ENCODE peak calls at places on chromosomes 16 and 17, in seven cellular contexts. O is fibroblast of pulmonary artery, L is epithelial cell of esophagus, D is lung, I is heart right ventricle, G is MM.1S, H is progenitor cell of endocrine pancreas. J is an unnamed sample.

GRCh38 chr17:76196675-76197074 is 43.6 kb downstream of the RNF157 start:
- DNase-seq in D (peak; percentile 43), L (no peak), H (no peak), G (no peak), I (peak; percentile 24), O (peak; percentile 10), J (no peak)

GRCh38 chr17:78529871-78530670 is 47.1 kb downstream of the DNAH17 start:
- DNase-seq in L (no peak), O (no peak), H (no peak), D (peak; percentile 76), G (no peak), I (no peak), J (no peak)

GRCh38 chr17:19248923-19249574 is 11.9 kb downstream of the EPN2 start:
- DNase-seq in D (no peak), L (peak; percentile 64), G (no peak), I (peak; percentile 37), H (no peak), O (peak; percentile 73), J (no peak)

GRCh38 chr16:54813778-54814177 is 116.9 kb upstream of the IRX5 start:
- DNase-seq in G (no peak), D (no peak), H (no peak), I (no peak), L (no peak), O (no peak), J (no peak)

GRCh38 chr16:8831450-8832382 is 34.1 kb downstream of the PMM2 start:
- DNase-seq in I (no peak), D (no peak), H (no peak), G (no peak), L (no peak), O (no peak), J (no peak)

GRCh38 chr17:29667969-29668368 is 45.3 kb upstream of the CORO6 start:
- DNase-seq in L (no peak), D (no peak), I (peak; percentile 51), O (no peak), H (no peak), G (no peak), J (no peak)

GRCh38 chr16:85888405-85889331 is 10.3 kb upstream of the IRF8 start:
- DNase-seq in D (no peak), G (peak; percentile 41), L (peak; percentile 41), H (no peak), O (peak; percentile 90), I (no peak), J (no peak)

GRCh38 chr16:54398986-54399385 is 112.4 kb upstream of the IRX3 start:
- DNase-seq in D (no peak), L (no peak), H (no peak), O (no peak), I (no peak), G (no peak), J (no peak)

GRCh38 chr16:48441863-48442279 is 56.7 kb upstream of the SIAH1 start:
- DNase-seq in H (no peak), D (no peak), L (no peak), I (no peak), O (no peak), G (no peak), J (no peak)

GRCh38 chr17:44033841-44034408 is 19.2 kb upstream of the TMEM101 start:
- DNase-seq in D (no peak), L (no peak), H (no peak), O (no peak), I (no peak), G (no peak), J (no peak)

GRCh38 chr17:57422574-57423164 is 166.3 kb downstream of the MSI2 start:
- DNase-seq in H (no peak), L (peak; percentile 78), I (peak; percentile 50), O (peak; percentile 46), D (no peak), G (no peak), J (no peak)

GRCh38 chr16:58088116-58088515 is 41.1 kb downstream of the CFAP20 start:
- DNase-seq in D (no peak), I (no peak), G (no peak), H (no peak), L (no peak), O (no peak), J (no peak)

GRCh38 chr17:46167826-46168569 is 25.2 kb downstream of the KANSL1 start:
- DNase-seq in I (no peak), G (no peak), H (no peak), L (peak; percentile 56), O (peak; percentile 36), D (no peak), J (no peak)

GRCh38 chr17:58401287-58401686 is 16.0 kb downstream of the RNF43 start:
- DNase-seq in O (no peak), I (no peak), L (peak; percentile 21), G (no peak), D (no peak), H (no peak), J (no peak)

GRCh38 chr17:82105882-82106696 is 8.1 kb upstream of the FASN start:
- DNase-seq in I (peak; percentile 35), O (peak; percentile 54), G (peak; percentile 86), D (peak; percentile 81), H (peak; percentile 45), L (peak; percentile 88), J (peak; percentile 53)

GRCh38 chr17:17151055-17151454 is 55.1 kb downstream of the PLD6 start:
- DNase-seq in D (no peak), I (no peak), H (no peak), G (no peak), L (peak; percentile 78), O (peak; percentile 73), J (no peak)

GRCh38 chr16:57477531-57478202 is 8.6 kb downstream of the DOK4 start:
- DNase-seq in H (no peak), L (no peak), O (no peak), I (no peak), G (no peak), D (no peak), J (no peak)

GRCh38 chr16:72561-73537 is at the start of gene RHBDF1:
- DNase-seq in I (peak; percentile 64), D (no peak), G (peak; percentile 45), O (peak; percentile 54), H (peak; percentile 53), L (peak; percentile 68), J (no peak)

GRCh38 chr17:3969963-3970362 is 5.7 kb upstream of the ATP2A3 start:
- DNase-seq in O (no peak), L (no peak), G (no peak), H (no peak), I (no peak), D (no peak), J (no peak)

GRCh38 chr17:82110298-82110697 is 12.3 kb upstream of the FASN start:
- DNase-seq in H (no peak), I (no peak), D (no peak), O (no peak), L (peak; percentile 93), G (no peak), J (no peak)

GRCh38 chr17:72560303-72561247 is 439.8 kb downstream of the SOX9 start:
- DNase-seq in L (peak; percentile 61), G (peak; percentile 52), D (peak; percentile 58), O (peak; percentile 66), I (no peak), H (peak; percentile 56), J (peak; percentile 20)

GRCh38 chr17:55547027-55547670 is 35.9 kb upstream of the SMIM36 start:
- DNase-seq in L (no peak), O (peak; percentile 8), G (no peak), D (no peak), H (no peak), I (no peak), J (no peak)

DNA sequence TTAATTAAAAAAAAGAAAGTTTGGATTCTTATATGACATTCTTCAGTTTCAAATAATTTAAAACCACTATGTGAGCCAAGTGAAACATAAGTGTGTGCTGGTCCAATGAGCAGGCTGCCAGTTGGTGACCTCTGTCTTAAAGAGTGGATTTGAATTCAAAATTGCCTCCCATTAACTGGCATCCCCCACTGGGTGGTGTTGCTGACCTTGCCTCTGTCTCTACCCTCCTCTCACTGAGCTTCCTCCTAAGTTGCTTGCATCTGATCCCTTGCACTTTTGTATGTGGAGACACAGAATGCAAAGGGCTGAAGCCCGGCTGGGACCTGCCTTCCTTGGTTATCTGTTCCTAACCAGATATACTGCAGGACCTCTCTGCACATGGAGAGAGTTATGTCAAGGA is 160.6 kb downstream of the CYLD start:
- DNase-seq in D (no peak), H (no peak), I (no peak), O (no peak), L (no peak), G (no peak), J (no peak)
- TF ChIP-seq CTCF in D (no peak), H (no peak), I (no peak), O (no peak), L (peak; percentile 18), G (no peak), J (no peak)

GRCh38 chr16:30660424-30661251 is 2.4 kb downstream of the FBRS start:
- DNase-seq in G (peak; percentile 85), L (peak; percentile 49), H (no peak), I (no peak), O (no peak), D (no peak), J (peak; percentile 62)

GRCh38 chr16:30656974-30657865 is 1.0 kb upstream of the FBRS start:
- DNase-seq in L (no peak), O (no peak), I (no peak), D (no peak), H (no peak), G (peak; percentile 44), J (no peak)

GRCh38 chr16:30657866-30658730 is at the start of gene FBRS:
- DNase-seq in G (peak; percentile 100), O (peak; percentile 100), D (peak; percentile 100), H (peak; percentile 99), L (peak; percentile 100), I (peak; percentile 100), J (peak; percentile 99)

GRCh38 chr16:30659507-30660423 is 1.5 kb downstream of the FBRS start:
- DNase-seq in G (peak; percentile 28), L (peak; percentile 42), O (no peak), I (no peak), D (no peak), H (no peak), J (peak; percentile 46)

GRCh38 chr16:30658731-30659506 is 688 bp downstream of the FBRS start:
- DNase-seq in D (peak; percentile 84), H (peak; percentile 62), G (peak; percentile 89), I (peak; percentile 87), O (peak; percentile 98), L (peak; percentile 98), J (peak; percentile 76)
- TF ChIP-seq CTCF in D (peak; percentile 30), H (no peak), G (peak; percentile 35), I (no peak), O (no peak), L (no peak), J (no peak)

GRCh38 chr17:80008383-80008840 is 27.3 kb downstream of the TBC1D16 start:
- DNase-seq in D (peak; percentile 85), H (peak; percentile 72), O (peak; percentile 57), I (peak; percentile 63), L (peak; percentile 69), G (peak; percentile 68), J (peak; percentile 77)
- TF ChIP-seq CTCF in D (peak; percentile 83), H (peak; percentile 85), O (peak; percentile 90), I (peak; percentile 93), L (peak; percentile 89), G (peak; percentile 91), J (peak; percentile 60)

DNA sequence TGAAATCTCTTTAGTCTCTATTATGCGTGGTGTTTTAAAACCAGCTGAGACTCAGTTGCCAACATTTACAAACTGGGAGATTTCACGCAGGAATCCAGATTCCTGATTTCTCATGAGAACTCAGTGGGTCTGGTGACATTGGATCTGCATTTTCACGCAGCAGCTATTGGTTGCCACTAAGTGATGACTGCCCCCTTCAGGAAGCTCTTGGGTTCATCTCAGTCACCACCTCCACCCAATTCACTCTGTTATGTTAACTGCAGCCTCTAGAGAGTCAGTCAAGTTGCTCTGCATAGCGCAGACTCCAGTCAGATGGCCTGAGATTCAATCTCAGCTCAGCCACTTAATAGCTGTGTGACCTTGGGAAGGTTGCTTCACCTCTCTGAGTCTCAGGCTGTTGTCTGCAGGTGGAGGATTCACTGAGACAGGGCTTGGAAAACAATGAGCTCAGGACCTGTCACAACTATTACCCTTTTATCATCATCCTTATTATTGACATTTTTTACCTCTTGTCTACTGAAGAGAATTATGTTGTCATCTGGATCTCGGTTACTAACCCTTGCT is 6.4 kb downstream of the SHISA9 start:
- DNase-seq in G (no peak), L (no peak), D (no peak), I (no peak), O (no peak), H (no peak), J (no peak)
- TF ChIP-seq CTCF in G (no peak), L (no peak), D (no peak), I (no peak), O (no peak), H (peak; percentile 20), J (no peak)